ENCODE peak calls at places on chromosomes 5 and 9, in seven cellular contexts. E is brain microvascular endothelial cell, V is ELF-1, D is A172, W is IMR-90, M is iPS-NIHi11, L is left lung. F is an unnamed sample.

GRCh38 chr9:131700765-131701433 is 39.0 kb downstream of the RAPGEF1 start:
- DNase-seq in L (no peak), D (no peak), E (no peak), M (no peak), V (no peak), W (no peak), F (no peak)

GRCh38 chr5:91176288-91177016 is 206.7 kb downstream of the ARRDC3 start:
- DNase-seq in M (no peak), L (no peak), D (no peak), W (peak; percentile 60), E (peak; percentile 52), V (no peak), F (no peak)

GRCh38 chr5:138653502-138653901 is 78.3 kb upstream of the HSPA9 start:
- DNase-seq in D (peak; percentile 69), V (no peak), M (no peak), E (peak; percentile 32), L (no peak), W (peak; percentile 35), F (peak; percentile 45)

GRCh38 chr9:3824062-3824461 is 298.3 kb upstream of the RFX3 start:
- DNase-seq in M (no peak), D (no peak), L (no peak), E (no peak), V (no peak), W (no peak), F (no peak)

GRCh38 chr9:133701321-133701980 is 36.7 kb downstream of the SARDH start:
- DNase-seq in L (peak; percentile 29), W (no peak), M (no peak), V (no peak), D (no peak), E (no peak), F (no peak)

GRCh38 chr9:91727972-91728371 is 222.1 kb downstream of the ROR2 start:
- DNase-seq in D (no peak), E (no peak), V (no peak), L (no peak), W (no peak), M (no peak), F (no peak)

GRCh38 chr9:27497883-27498553 is 26.1 kb upstream of the IFNK start:
- DNase-seq in M (no peak), V (no peak), E (no peak), D (no peak), L (no peak), W (no peak), F (peak; percentile 66)

GRCh38 chr9:27353405-27354229 is 56.7 kb upstream of the EQTN start:
- DNase-seq in M (peak; percentile 26), E (peak; percentile 25), W (no peak), V (peak; percentile 77), L (no peak), D (no peak), F (peak; percentile 66)

GRCh38 chr9:137621131-137621757 is 2.4 kb downstream of the EHMT1 start:
- DNase-seq in M (no peak), L (no peak), E (peak; percentile 41), V (no peak), W (no peak), D (no peak), F (no peak)

GRCh38 chr9:113546566-113546965 is 83.0 kb downstream of the RGS3 start:
- DNase-seq in E (no peak), W (no peak), V (no peak), D (no peak), M (no peak), L (peak; percentile 16), F (no peak)

GRCh38 chr5:67293177-67293576 is 96.6 kb upstream of the CD180 start:
- DNase-seq in D (no peak), V (no peak), W (no peak), E (no peak), L (no peak), M (no peak), F (no peak)

GRCh38 chr5:57094753-57095683 is 78.8 kb upstream of the GPBP1 start:
- DNase-seq in E (peak; percentile 4), W (no peak), V (peak; percentile 86), D (no peak), M (no peak), L (no peak), F (no peak)

GRCh38 chr5:172686539-172687390 is 45.7 kb downstream of the NEURL1B start:
- DNase-seq in W (no peak), V (no peak), E (no peak), D (no peak), L (no peak), M (no peak), F (no peak)

GRCh38 chr9:477146-477545 is 262.5 kb downstream of the DOCK8 start:
- DNase-seq in V (no peak), W (no peak), L (no peak), M (no peak), D (no peak), E (no peak), F (no peak)

GRCh38 chr9:129496187-129497063 is 124.5 kb downstream of the C9orf50 start:
- DNase-seq in W (peak; percentile 91), E (peak; percentile 96), D (peak; percentile 93), V (peak; percentile 94), M (peak; percentile 85), L (peak; percentile 94), F (peak; percentile 85)

GRCh38 chr9:92151691-92152393 is 36.6 kb upstream of the SPTLC1 start:
- DNase-seq in M (no peak), E (peak; percentile 87), D (peak; percentile 62), V (peak; percentile 77), W (peak; percentile 84), L (no peak), F (no peak)

GRCh38 chr5:136034976-136035375 is 6.2 kb downstream of the TGFBI start:
- DNase-seq in V (no peak), D (no peak), W (no peak), E (no peak), M (no peak), L (no peak), F (no peak)

GRCh38 chr9:89593776-89594427 is 10.9 kb upstream of the GADD45G start:
- DNase-seq in M (peak; percentile 78), E (peak; percentile 40), V (peak; percentile 91), L (no peak), W (peak; percentile 7), D (peak; percentile 55), F (no peak)

GRCh38 chr5:5483350-5483749 is 60.9 kb downstream of the ICE1 start:
- DNase-seq in D (no peak), W (no peak), V (no peak), M (no peak), E (no peak), L (no peak), F (no peak)

GRCh38 chr9:83296123-83296522 is 233.2 kb upstream of the RASEF start:
- DNase-seq in V (no peak), D (peak; percentile 18), L (no peak), E (peak; percentile 4), M (peak; percentile 53), W (no peak), F (no peak)

GRCh38 chr5:146490089-146490843 is 25.7 kb downstream of the GPR151 start:
- DNase-seq in E (no peak), V (no peak), M (no peak), D (no peak), L (no peak), W (no peak), F (no peak)

F was measured in substantia nigra.